ENCODE peak calls at places on chromosome 16, in nine cellular contexts. J, C, Q, I, Y, U, V, M and R are unnamed samples.

GRCh38 chr16:11291021-11291716 is 10.0 kb upstream of the PRM1 start:
- DNase-seq in J (no peak), C (no peak), Q (no peak), I (no peak), Y (no peak), U (no peak), V (no peak), M (no peak), R (no peak)

GRCh38 chr16:1712791-1713261 is 6.8 kb downstream of the MAPK8IP3 start:
- DNase-seq in J (no peak), C (no peak), Q (no peak), I (no peak), Y (no peak), U (no peak), V (no peak), M (no peak), R (no peak)

GRCh38 chr16:71895679-71896385 is 501 bp downstream of the IST1 start:
- DNase-seq in J (peak; percentile 84), C (peak; percentile 89), Q (no peak), I (peak; percentile 6), Y (no peak), U (no peak), V (no peak), M (no peak), R (no peak)

GRCh38 chr16:19837331-19837943 is 47.2 kb downstream of the GPRC5B start:
- DNase-seq in J (no peak), C (no peak), Q (no peak), I (no peak), Y (no peak), U (no peak), V (no peak), M (no peak), R (no peak)

GRCh38 chr16:3716831-3717234 is 491 bp downstream of the TRAP1 start:
- DNase-seq in J (no peak), C (peak; percentile 70), Q (no peak), I (peak; percentile 10), Y (no peak), U (no peak), V (no peak), M (no peak), R (peak; percentile 7)

GRCh38 chr16:67481561-67482259 is 753 bp upstream of the ATP6V0D1 start:
- DNase-seq in J (peak; percentile 86), C (no peak), Q (no peak), I (peak; percentile 34), Y (no peak), U (no peak), V (no peak), M (no peak), R (no peak)

GRCh38 chr16:23650674-23651073 is 9.4 kb downstream of the DCTN5 start:
- DNase-seq in J (no peak), C (no peak), Q (no peak), I (no peak), Y (no peak), U (no peak), V (no peak), M (no peak), R (no peak)

GRCh38 chr16:72043058-72043457 is 11.2 kb upstream of the HP start:
- DNase-seq in J (no peak), C (no peak), Q (no peak), I (no peak), Y (no peak), U (no peak), V (no peak), M (no peak), R (no peak)

GRCh38 chr16:9976641-9977040 is 205.6 kb downstream of the GRIN2A start:
- DNase-seq in J (no peak), C (no peak), Q (no peak), I (no peak), Y (no peak), U (no peak), V (no peak), M (no peak), R (no peak)

GRCh38 chr16:6964679-6965078 is 368.0 kb upstream of the RBFOX1 start:
- DNase-seq in J (no peak), C (no peak), Q (no peak), I (no peak), Y (no peak), U (no peak), V (no peak), M (no peak), R (no peak)

GRCh38 chr16:77250395-77250794 is 51.2 kb downstream of the SYCE1L start:
- DNase-seq in J (no peak), C (no peak), Q (no peak), I (no peak), Y (no peak), U (no peak), V (no peak), M (no peak), R (no peak)